ENCODE peak calls at places on chromosomes 5 and 9, in nine cellular contexts. M, T, O, H, Q, N, A, L and I are unnamed samples.

GRCh38 chr5:68435611-68436010 is 220.1 kb downstream of the PIK3R1 start:
- DNase-seq in M (no peak), T (no peak), O (no peak), H (no peak), Q (no peak), N (no peak), A (no peak), L (no peak), I (no peak)

GRCh38 chr9:124306098-124306735 is 48.5 kb downstream of the NEK6 start:
- DNase-seq in M (no peak), T (peak; percentile 75), O (no peak), H (no peak), Q (no peak), N (no peak), A (peak; percentile 58), L (peak; percentile 88), I (no peak)

GRCh38 chr5:10563132-10563939 is 534 bp upstream of the ANKRD33B start:
- DNase-seq in M (no peak), T (peak; percentile 52), O (no peak), H (peak; percentile 14), Q (no peak), N (peak; percentile 20), A (no peak), L (peak; percentile 56), I (no peak)

GRCh38 chr5:172740483-172741205 is 30.4 kb downstream of the DUSP1 start:
- DNase-seq in M (no peak), T (peak; percentile 80), O (peak; percentile 98), H (peak; percentile 53), Q (no peak), N (no peak), A (peak; percentile 93), L (peak; percentile 90), I (peak; percentile 79)

GRCh38 chr9:2017459-2018161 is 2.5 kb downstream of the SMARCA2 start:
- DNase-seq in M (peak; percentile 62), T (peak; percentile 76), O (peak; percentile 87), H (peak; percentile 81), Q (no peak), N (peak; percentile 50), A (peak; percentile 53), L (peak; percentile 58), I (no peak)

GRCh38 chr9:2242778-2243395 is 227.7 kb downstream of the SMARCA2 start:
- DNase-seq in M (no peak), T (no peak), O (no peak), H (peak; percentile 53), Q (peak; percentile 82), N (no peak), A (no peak), L (no peak), I (no peak)

GRCh38 chr9:105663914-105664313 is 1.7 kb downstream of the TAL2 start:
- DNase-seq in M (no peak), T (no peak), O (no peak), H (no peak), Q (no peak), N (no peak), A (no peak), L (no peak), I (no peak)

GRCh38 chr9:126337690-126338426 is 11.2 kb downstream of the MVB12B start:
- DNase-seq in M (peak; percentile 68), T (no peak), O (no peak), H (no peak), Q (no peak), N (no peak), A (no peak), L (no peak), I (no peak)

GRCh38 chr9:137105814-137106661 is 8.5 kb downstream of the DPP7 start:
- DNase-seq in M (no peak), T (no peak), O (no peak), H (no peak), Q (no peak), N (no peak), A (no peak), L (no peak), I (no peak)

GRCh38 chr5:121273818-121274433 is 577.8 kb upstream of the FTMT start:
- DNase-seq in M (no peak), T (peak; percentile 94), O (no peak), H (peak; percentile 19), Q (no peak), N (no peak), A (peak; percentile 85), L (peak; percentile 95), I (peak; percentile 69)